ENCODE peak calls at places on chromosomes 13 and 19, in nine cellular contexts. One of them, this sample, is unnamed.

GRCh38 chr13:19239114-19239860 is 57.7 kb upstream of the TUBA3C start:
- DNase-seq in neural progenitor cell: no peak
- DNase-seq in A549: no peak
- DNase-seq in GM23338: no peak
- DNase-seq in fibroblast of lung: no peak
- DNase-seq in ovary: no peak
- DNase-seq in brain microvascular endothelial cell: no peak
- DNase-seq in ascending aorta: no peak
- DNase-seq in cardiac muscle cell: no peak
- DNase-seq in this sample: no peak

GRCh38 chr13:113526466-113527220 is 36.1 kb upstream of the DCUN1D2 start:
- DNase-seq in neural progenitor cell: no peak
- DNase-seq in A549: no peak
- DNase-seq in GM23338: no peak
- DNase-seq in fibroblast of lung: no peak
- DNase-seq in ovary: no peak
- DNase-seq in brain microvascular endothelial cell: no peak
- DNase-seq in ascending aorta: no peak
- DNase-seq in cardiac muscle cell: no peak
- DNase-seq in this sample: no peak

GRCh38 chr13:57632276-57633140 is 964 bp downstream of the PCDH17 start:
- DNase-seq in neural progenitor cell: peak; percentile 57
- DNase-seq in A549: no peak
- DNase-seq in GM23338: peak; percentile 65
- DNase-seq in fibroblast of lung: peak; percentile 51
- DNase-seq in ovary: no peak
- DNase-seq in brain microvascular endothelial cell: no peak
- DNase-seq in ascending aorta: no peak
- DNase-seq in cardiac muscle cell: peak; percentile 53
- DNase-seq in this sample: no peak

GRCh38 chr13:80037505-80037888 is 303.4 kb downstream of the SPRY2 start:
- DNase-seq in neural progenitor cell: no peak
- DNase-seq in A549: no peak
- DNase-seq in GM23338: no peak
- DNase-seq in fibroblast of lung: peak; percentile 95
- DNase-seq in ovary: no peak
- DNase-seq in brain microvascular endothelial cell: peak; percentile 92
- DNase-seq in ascending aorta: no peak
- DNase-seq in cardiac muscle cell: no peak
- DNase-seq in this sample: peak; percentile 65

GRCh38 chr13:79211377-79211776 is 194.7 kb downstream of the RBM26 start:
- DNase-seq in neural progenitor cell: no peak
- DNase-seq in A549: no peak
- DNase-seq in GM23338: no peak
- DNase-seq in fibroblast of lung: no peak
- DNase-seq in ovary: no peak
- DNase-seq in brain microvascular endothelial cell: no peak
- DNase-seq in ascending aorta: no peak
- DNase-seq in cardiac muscle cell: no peak
- DNase-seq in this sample: no peak

GRCh38 chr13:52461265-52461664 is 6.0 kb downstream of the CKAP2 start:
- DNase-seq in neural progenitor cell: no peak
- DNase-seq in A549: no peak
- DNase-seq in GM23338: no peak
- DNase-seq in fibroblast of lung: no peak
- DNase-seq in ovary: no peak
- DNase-seq in brain microvascular endothelial cell: no peak
- DNase-seq in ascending aorta: no peak
- DNase-seq in cardiac muscle cell: no peak
- DNase-seq in this sample: no peak

GRCh38 chr13:72221276-72221962 is 354.4 kb upstream of the DACH1 start:
- DNase-seq in neural progenitor cell: peak; percentile 59
- DNase-seq in A549: peak; percentile 3
- DNase-seq in GM23338: peak; percentile 86
- DNase-seq in fibroblast of lung: no peak
- DNase-seq in ovary: no peak
- DNase-seq in brain microvascular endothelial cell: no peak
- DNase-seq in ascending aorta: no peak
- DNase-seq in cardiac muscle cell: peak; percentile 22
- DNase-seq in this sample: no peak

GRCh38 chr13:33793726-33794125 is 24.2 kb upstream of the RFC3 start:
- DNase-seq in neural progenitor cell: no peak
- DNase-seq in A549: no peak
- DNase-seq in GM23338: no peak
- DNase-seq in fibroblast of lung: no peak
- DNase-seq in ovary: no peak
- DNase-seq in brain microvascular endothelial cell: no peak
- DNase-seq in ascending aorta: no peak
- DNase-seq in cardiac muscle cell: no peak
- DNase-seq in this sample: no peak

GRCh38 chr13:84668637-84669036 is 786.4 kb upstream of the SLITRK1 start:
- DNase-seq in neural progenitor cell: no peak
- DNase-seq in A549: no peak
- DNase-seq in GM23338: no peak
- DNase-seq in fibroblast of lung: no peak
- DNase-seq in ovary: no peak
- DNase-seq in brain microvascular endothelial cell: no peak
- DNase-seq in ascending aorta: no peak
- DNase-seq in cardiac muscle cell: no peak
- DNase-seq in this sample: no peak

GRCh38 chr13:57595775-57596174 is 35.8 kb upstream of the PCDH17 start:
- DNase-seq in neural progenitor cell: no peak
- DNase-seq in A549: no peak
- DNase-seq in GM23338: no peak
- DNase-seq in fibroblast of lung: no peak
- DNase-seq in ovary: no peak
- DNase-seq in brain microvascular endothelial cell: no peak
- DNase-seq in ascending aorta: no peak
- DNase-seq in cardiac muscle cell: no peak
- DNase-seq in this sample: no peak

GRCh38 chr13:75489502-75490263 is 7.7 kb upstream of the TBC1D4 start:
- DNase-seq in neural progenitor cell: no peak
- DNase-seq in A549: no peak
- DNase-seq in GM23338: no peak
- DNase-seq in fibroblast of lung: peak; percentile 79
- DNase-seq in ovary: no peak
- DNase-seq in brain microvascular endothelial cell: no peak
- DNase-seq in ascending aorta: no peak
- DNase-seq in cardiac muscle cell: no peak
- DNase-seq in this sample: peak; percentile 15

GRCh38 chr19:45128806-45129205 is 32.0 kb downstream of the NKPD1 start:
- DNase-seq in neural progenitor cell: no peak
- DNase-seq in A549: no peak
- DNase-seq in GM23338: no peak
- DNase-seq in fibroblast of lung: no peak
- DNase-seq in ovary: no peak
- DNase-seq in brain microvascular endothelial cell: no peak
- DNase-seq in ascending aorta: no peak
- DNase-seq in cardiac muscle cell: no peak
- DNase-seq in this sample: no peak

GRCh38 chr19:42433503-42434260 is 6.5 kb upstream of the LIPE start:
- DNase-seq in neural progenitor cell: peak; percentile 88
- DNase-seq in A549: peak; percentile 91
- DNase-seq in GM23338: peak; percentile 86
- DNase-seq in fibroblast of lung: no peak
- DNase-seq in ovary: peak; percentile 50
- DNase-seq in brain microvascular endothelial cell: peak; percentile 40
- DNase-seq in ascending aorta: no peak
- DNase-seq in cardiac muscle cell: peak; percentile 80
- DNase-seq in this sample: no peak

GRCh38 chr19:33134571-33135041 is 2.7 kb downstream of the WDR88 start:
- DNase-seq in neural progenitor cell: peak; percentile 50
- DNase-seq in A549: no peak
- DNase-seq in GM23338: peak; percentile 71
- DNase-seq in fibroblast of lung: no peak
- DNase-seq in ovary: no peak
- DNase-seq in brain microvascular endothelial cell: no peak
- DNase-seq in ascending aorta: no peak
- DNase-seq in cardiac muscle cell: no peak
- DNase-seq in this sample: no peak

GRCh38 chr13:113632706-113633484 is 25.1 kb downstream of the ATP4B start:
- DNase-seq in neural progenitor cell: no peak
- DNase-seq in A549: no peak
- DNase-seq in GM23338: no peak
- DNase-seq in fibroblast of lung: no peak
- DNase-seq in ovary: no peak
- DNase-seq in brain microvascular endothelial cell: no peak
- DNase-seq in ascending aorta: no peak
- DNase-seq in cardiac muscle cell: no peak
- DNase-seq in this sample: no peak

GRCh38 chr13:20822406-20822805 is 48.6 kb upstream of the EEF1AKMT1 start:
- DNase-seq in neural progenitor cell: no peak
- DNase-seq in A549: no peak
- DNase-seq in GM23338: no peak
- DNase-seq in fibroblast of lung: no peak
- DNase-seq in ovary: no peak
- DNase-seq in brain microvascular endothelial cell: no peak
- DNase-seq in ascending aorta: no peak
- DNase-seq in cardiac muscle cell: no peak
- DNase-seq in this sample: no peak

GRCh38 chr13:66805657-66806056 is 424.5 kb downstream of the PCDH9 start:
- DNase-seq in neural progenitor cell: no peak
- DNase-seq in A549: no peak
- DNase-seq in GM23338: no peak
- DNase-seq in fibroblast of lung: peak; percentile 81
- DNase-seq in ovary: no peak
- DNase-seq in brain microvascular endothelial cell: peak; percentile 81
- DNase-seq in ascending aorta: no peak
- DNase-seq in cardiac muscle cell: no peak
- DNase-seq in this sample: no peak

GRCh38 chr13:77891041-77891440 is 27.6 kb downstream of the EDNRB start:
- DNase-seq in neural progenitor cell: no peak
- DNase-seq in A549: no peak
- DNase-seq in GM23338: no peak
- DNase-seq in fibroblast of lung: no peak
- DNase-seq in ovary: no peak
- DNase-seq in brain microvascular endothelial cell: no peak
- DNase-seq in ascending aorta: no peak
- DNase-seq in cardiac muscle cell: no peak
- DNase-seq in this sample: no peak

GRCh38 chr19:13718733-13719132 is 45.6 kb upstream of the MRI1 start:
- DNase-seq in neural progenitor cell: peak; percentile 71
- DNase-seq in A549: peak; percentile 21
- DNase-seq in GM23338: peak; percentile 55
- DNase-seq in fibroblast of lung: peak; percentile 68
- DNase-seq in ovary: no peak
- DNase-seq in brain microvascular endothelial cell: peak; percentile 28
- DNase-seq in ascending aorta: no peak
- DNase-seq in cardiac muscle cell: peak; percentile 60
- DNase-seq in this sample: peak; percentile 36

DNA sequence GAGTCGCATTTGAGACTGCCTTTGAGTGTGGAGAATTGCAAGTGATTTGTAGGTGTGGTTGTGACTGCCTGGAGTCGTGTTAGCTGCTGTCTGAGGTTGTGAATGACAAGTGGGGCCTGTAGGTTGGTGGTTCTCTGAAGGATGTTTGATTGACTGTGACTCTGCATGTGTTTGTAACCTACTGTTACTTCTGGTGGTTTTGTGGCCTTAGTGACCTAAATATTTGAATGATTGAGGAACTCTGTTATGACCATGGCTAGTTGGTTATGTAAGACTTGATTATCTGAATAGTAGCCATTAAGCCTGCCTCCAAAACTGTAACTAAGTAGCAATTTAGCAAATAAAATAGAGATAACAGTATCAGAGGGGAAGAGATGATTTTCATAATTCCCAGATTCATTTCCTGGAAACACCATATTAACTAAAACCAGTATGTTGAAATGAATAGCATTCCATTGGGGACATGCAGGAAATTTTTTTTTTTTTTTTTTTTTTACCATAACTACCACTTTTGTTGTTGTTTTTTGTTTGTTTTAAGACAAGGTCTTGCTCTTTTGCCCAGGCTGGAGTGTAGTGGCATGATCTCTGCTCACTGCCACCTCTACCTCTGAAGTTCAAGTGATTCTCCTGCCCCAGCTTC is 846 bp downstream of the ZNF382 start:
- DNase-seq in neural progenitor cell: no peak
- DNase-seq in A549: no peak
- DNase-seq in GM23338: no peak
- DNase-seq in fibroblast of lung: no peak
- DNase-seq in ovary: no peak
- DNase-seq in brain microvascular endothelial cell: no peak
- DNase-seq in ascending aorta: no peak
- DNase-seq in cardiac muscle cell: no peak
- DNase-seq in this sample: no peak
- H3K27ac ChIP-seq in neural progenitor cell: no peak overlapping the region
- H3K27ac ChIP-seq in A549: no peak overlapping the region
- H3K27ac ChIP-seq in GM23338: no peak overlapping the region
- H3K27ac ChIP-seq in fibroblast of lung: peak overlapping the region; percentile 79
- H3K27ac ChIP-seq in ovary: no peak overlapping the region
- H3K27ac ChIP-seq in brain microvascular endothelial cell: no peak overlapping the region
- H3K27ac ChIP-seq in ascending aorta: peak overlapping the region; percentile 84
- H3K27ac ChIP-seq in cardiac muscle cell: peak overlapping the region; percentile 80
- H3K27ac ChIP-seq in this sample: no peak overlapping the region

GRCh38 chr19:53907690-53908089 is 1.4 kb upstream of the CACNG7 start:
- DNase-seq in neural progenitor cell: no peak
- DNase-seq in A549: no peak
- DNase-seq in GM23338: no peak
- DNase-seq in fibroblast of lung: no peak
- DNase-seq in ovary: no peak
- DNase-seq in brain microvascular endothelial cell: no peak
- DNase-seq in ascending aorta: no peak
- DNase-seq in cardiac muscle cell: no peak
- DNase-seq in this sample: no peak
- H3K4me3 ChIP-seq in neural progenitor cell: peak overlapping the region; percentile 99
- H3K4me3 ChIP-seq in A549: peak overlapping the region; percentile 70
- H3K4me3 ChIP-seq in GM23338: peak overlapping the region; percentile 77
- H3K4me3 ChIP-seq in fibroblast of lung: no peak overlapping the region
- H3K4me3 ChIP-seq in ovary: no peak overlapping the region
- H3K4me3 ChIP-seq in brain microvascular endothelial cell: peak overlapping the region; percentile 32
- H3K4me3 ChIP-seq in ascending aorta: no peak overlapping the region
- H3K4me3 ChIP-seq in cardiac muscle cell: no peak overlapping the region
- H3K4me3 ChIP-seq in this sample: peak overlapping the region; percentile 59

GRCh38 chr19:10550336-10550735 is 6.6 kb downstream of the ATG4D start:
- DNase-seq in neural progenitor cell: no peak
- DNase-seq in A549: no peak
- DNase-seq in GM23338: no peak
- DNase-seq in fibroblast of lung: no peak
- DNase-seq in ovary: no peak
- DNase-seq in brain microvascular endothelial cell: no peak
- DNase-seq in ascending aorta: no peak
- DNase-seq in cardiac muscle cell: no peak
- DNase-seq in this sample: no peak
- H3K27ac ChIP-seq in neural progenitor cell: no peak overlapping the region
- H3K27ac ChIP-seq in A549: no peak overlapping the region
- H3K27ac ChIP-seq in GM23338: no peak overlapping the region
- H3K27ac ChIP-seq in fibroblast of lung: no peak overlapping the region
- H3K27ac ChIP-seq in ovary: no peak overlapping the region
- H3K27ac ChIP-seq in brain microvascular endothelial cell: no peak overlapping the region
- H3K27ac ChIP-seq in ascending aorta: no peak overlapping the region
- H3K27ac ChIP-seq in cardiac muscle cell: no peak overlapping the region
- H3K27ac ChIP-seq in this sample: no peak overlapping the region

DNA sequence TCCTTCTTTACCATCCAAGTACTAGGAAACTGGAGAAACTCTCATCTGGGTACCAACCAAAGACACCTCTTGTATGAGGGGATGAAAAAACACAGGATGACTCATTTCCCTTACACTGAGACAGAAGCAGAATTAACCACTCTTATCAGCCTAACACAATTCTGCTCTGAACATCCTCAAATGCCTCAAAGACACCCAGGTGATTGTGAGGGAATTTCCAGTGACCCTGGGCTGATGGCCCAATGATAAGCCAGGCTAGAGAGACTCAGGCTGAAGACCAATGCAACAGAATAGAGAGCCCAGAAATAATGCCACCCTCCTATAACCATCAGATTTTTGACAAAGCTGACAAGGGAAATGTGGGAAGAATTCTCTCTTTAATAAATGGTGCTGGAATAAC is 7.0 kb downstream of the ZNF737 start:
- DNase-seq in neural progenitor cell: no peak
- DNase-seq in A549: no peak
- DNase-seq in GM23338: no peak
- DNase-seq in fibroblast of lung: no peak
- DNase-seq in ovary: no peak
- DNase-seq in brain microvascular endothelial cell: no peak
- DNase-seq in ascending aorta: no peak
- DNase-seq in cardiac muscle cell: no peak
- DNase-seq in this sample: no peak
- H3K4me3 ChIP-seq in neural progenitor cell: no peak overlapping the region
- H3K4me3 ChIP-seq in A549: no peak overlapping the region
- H3K4me3 ChIP-seq in GM23338: no peak overlapping the region
- H3K4me3 ChIP-seq in fibroblast of lung: no peak overlapping the region
- H3K4me3 ChIP-seq in ovary: no peak overlapping the region
- H3K4me3 ChIP-seq in brain microvascular endothelial cell: no peak overlapping the region
- H3K4me3 ChIP-seq in ascending aorta: no peak overlapping the region
- H3K4me3 ChIP-seq in cardiac muscle cell: no peak overlapping the region
- H3K4me3 ChIP-seq in this sample: no peak overlapping the region

This sample was measured in AG04450.